ENCODE peak calls at places on chromosome 5, in ten cellular contexts. H, Q, S, C, Y, Z, V, P, X and O are unnamed samples.

GRCh38 chr5:2756764-2757163 is 5.3 kb upstream of the IRX2 start:
- DNase-seq in S (no peak), C (no peak), V (no peak), Q (no peak), H (no peak), P (peak), Z (peak), Y (no peak), X (no peak), O (no peak)

GRCh38 chr5:139817970-139818369 is 22.4 kb downstream of the PSD2 start:
- DNase-seq in P (no peak), Z (no peak), C (no peak), S (no peak), Y (no peak), Q (no peak), H (no peak), X (no peak), V (no peak), O (no peak)

GRCh38 chr5:10601246-10602030 is 37.6 kb downstream of the ANKRD33B start:
- DNase-seq in Y (no peak), S (no peak), V (no peak), P (peak), Q (peak), C (no peak), H (peak), Z (peak), X (peak), O (no peak)

GRCh38 chr5:94396687-94397086 is 221.7 kb downstream of the KIAA0825 start:
- DNase-seq in H (no peak), P (no peak), Y (no peak), S (no peak), Z (no peak), V (no peak), X (no peak), C (no peak), Q (no peak), O (no peak)

GRCh38 chr5:169429044-169429443 is 128.1 kb upstream of the SLIT3 start:
- DNase-seq in P (peak), V (no peak), Y (no peak), H (no peak), Q (no peak), S (no peak), X (no peak), Z (peak), C (no peak), O (no peak)

GRCh38 chr5:175438234-175438857 is 5.6 kb downstream of the DRD1 start:
- DNase-seq in X (no peak), P (no peak), Y (no peak), V (no peak), H (no peak), Q (no peak), C (no peak), S (no peak), Z (no peak), O (no peak)

GRCh38 chr5:146785065-146785464 is 93.5 kb downstream of the PPP2R2B start:
- DNase-seq in V (no peak), S (no peak), P (no peak), Y (no peak), Z (no peak), C (no peak), Q (no peak), X (no peak), H (no peak), O (no peak)

GRCh38 chr5:157166494-157167218 is 592 bp upstream of the GARIN3 start:
- DNase-seq in H (no peak), S (no peak), Y (no peak), P (no peak), Z (no peak), X (no peak), Q (no peak), V (peak), C (no peak), O (no peak)

GRCh38 chr5:54643679-54644078 is 126.1 kb downstream of the SNX18 start:
- DNase-seq in Y (no peak), V (no peak), X (no peak), P (peak), S (no peak), C (no peak), Z (peak), Q (no peak), H (no peak), O (no peak)

GRCh38 chr5:33738967-33739366 is 152.8 kb downstream of the ADAMTS12 start:
- DNase-seq in P (no peak), Y (no peak), X (no peak), Q (no peak), C (no peak), V (no peak), H (no peak), S (no peak), Z (no peak), O (no peak)

GRCh38 chr5:139393497-139394122 is 1.3 kb downstream of the PROB1 start:
- DNase-seq in H (no peak), Y (no peak), P (no peak), Z (no peak), V (no peak), Q (no peak), C (no peak), S (no peak), X (no peak), O (no peak)

GRCh38 chr5:148806520-148806931 is 19.9 kb upstream of the ADRB2 start:
- DNase-seq in P (peak), S (no peak), Z (peak), C (no peak), V (no peak), H (no peak), X (no peak), Q (no peak), Y (no peak), O (no peak)

GRCh38 chr5:179187229-179187678 is 127.1 kb downstream of the ZNF354C start:
- DNase-seq in V (no peak), Q (no peak), C (peak), H (no peak), P (no peak), Y (no peak), Z (peak), X (no peak), S (no peak), O (no peak)

GRCh38 chr5:128300181-128300580 is 216.6 kb downstream of the SLC12A2 start:
- DNase-seq in Q (no peak), Z (no peak), H (no peak), C (no peak), X (no peak), Y (no peak), V (no peak), S (no peak), P (no peak), O (no peak)

GRCh38 chr5:140587495-140587894 is 22.9 kb downstream of the SLC35A4 start:
- DNase-seq in S (no peak), C (no peak), Q (no peak), Y (no peak), X (no peak), V (no peak), Z (no peak), H (no peak), P (peak), O (no peak)

GRCh38 chr5:146079695-146080361 is 25.5 kb downstream of the PLAC8L1 start:
- DNase-seq in S (peak), V (peak), X (no peak), Y (no peak), C (no peak), P (peak), Z (peak), Q (no peak), H (no peak), O (no peak)

GRCh38 chr5:169728-170094 is 21.6 kb upstream of the LRRC14B start:
- DNase-seq in Y (no peak), H (no peak), V (no peak), X (no peak), S (no peak), Q (no peak), P (no peak), Z (no peak), C (no peak), O (no peak)

GRCh38 chr5:157670662-157671591 is at the start of gene C5orf52:
- DNase-seq in V (peak), X (no peak), H (no peak), S (no peak), Y (no peak), C (no peak), Q (no peak), Z (peak), P (peak), O (no peak)

GRCh38 chr5:16884595-16884994 is 51.5 kb downstream of the MYO10 start:
- DNase-seq in X (no peak), V (no peak), S (no peak), Z (no peak), Y (no peak), P (peak), Q (no peak), C (no peak), H (no peak), O (no peak)

GRCh38 chr5:31378838-31379237 is 153.1 kb downstream of the DROSHA start:
- DNase-seq in Y (no peak), V (no peak), X (no peak), Z (no peak), H (no peak), C (no peak), S (no peak), Q (no peak), P (peak), O (no peak)

GRCh38 chr5:115844321-115844817 is 2.6 kb downstream of the AP3S1 start:
- DNase-seq in S (no peak), Y (no peak), P (no peak), Q (no peak), C (no peak), Z (no peak), V (no peak), H (no peak), X (no peak), O (no peak)

GRCh38 chr5:66171349-66172344 is 27.5 kb downstream of the SREK1 start:
- DNase-seq in H (no peak), P (peak), X (no peak), S (no peak), V (peak), Y (peak), Z (peak), Q (peak), C (no peak), O (no peak)

GRCh38 chr5:32387841-32388240 is 56.7 kb downstream of the ZFR start:
- DNase-seq in Z (no peak), C (no peak), H (no peak), P (no peak), V (no peak), Y (no peak), X (no peak), Q (no peak), S (no peak), O (no peak)

GRCh38 chr5:63089147-63089546 is 510.5 kb downstream of the LRRC70 start:
- DNase-seq in V (no peak), X (no peak), Q (no peak), H (no peak), C (no peak), Z (no peak), P (no peak), Y (no peak), S (no peak), O (no peak)